ENCODE peak calls at places on chromosomes 6 and 20, in nine cellular contexts. E is ELR; Z is NCI-H1417; H is dermis microvascular lymphatic vessel endothelial cell; G is NCI-H2029; D is EL; F is HFFc6; V is stimulated activated CD4-positive, alpha-beta T cell treated with anti-CD3 and anti-CD28 coated beads, TNF-alpha, amount 100 ng/mL, for 4 hours; N is activated CD4-positive, CD25-positive, alpha-beta regulatory T cell. Y is an unnamed sample.

GRCh38 chr6:131828946-131829345 is 21.1 kb downstream of the ENPP1 start:
- DNase-seq in E (no peak), Z (no peak), H (no peak), G (no peak), D (peak), F (no peak), V (no peak), N (no peak), Y (no peak)

GRCh38 chr20:44031001-44031574 is 116.4 kb downstream of the TOX2 start:
- DNase-seq in E (no peak), Z (peak), H (no peak), G (no peak), D (no peak), F (no peak), V (no peak), N (no peak), Y (no peak)

GRCh38 chr6:134447423-134447822 is 129.5 kb upstream of the SGK1 start:
- DNase-seq in E (peak), Z (peak), H (peak), G (no peak), D (peak), F (no peak), V (no peak), N (no peak), Y (no peak)

GRCh38 chr20:57594092-57594911 is 25.9 kb downstream of the ZBP1 start:
- DNase-seq in E (peak), Z (peak), H (peak), G (peak), D (peak), F (no peak), V (peak), N (peak), Y (peak)

GRCh38 chr6:8535505-8535904 is 100.2 kb upstream of the SLC35B3 start:
- DNase-seq in E (no peak), Z (no peak), H (no peak), G (no peak), D (peak), F (no peak), V (no peak), N (no peak), Y (no peak)

GRCh38 chr6:36731622-36732310 is 34.1 kb downstream of the RAB44 start:
- DNase-seq in E (no peak), Z (no peak), H (no peak), G (no peak), D (no peak), F (no peak), V (no peak), N (no peak), Y (no peak)

GRCh38 chr6:26249709-26249958 is 115.4 kb upstream of the BTN3A2 start:
- DNase-seq in E (no peak), Z (peak), H (no peak), G (peak), D (no peak), F (no peak), V (no peak), N (no peak), Y (no peak)

GRCh38 chr6:154868143-154868594 is 126.9 kb upstream of the TIAM2 start:
- DNase-seq in E (peak), Z (peak), H (peak), G (peak), D (peak), F (peak), V (no peak), N (no peak), Y (no peak)

GRCh38 chr20:32834972-32835371 is 15.2 kb downstream of the MAPRE1 start:
- DNase-seq in E (no peak), Z (no peak), H (no peak), G (no peak), D (no peak), F (no peak), V (no peak), N (no peak), Y (no peak)

GRCh38 chr6:50820590-50821234 is 2.0 kb downstream of the TFAP2B start:
- DNase-seq in E (no peak), Z (no peak), H (no peak), G (no peak), D (no peak), F (no peak), V (no peak), N (no peak), Y (no peak)

GRCh38 chr6:93580441-93580840 is 161.1 kb upstream of the EPHA7 start:
- DNase-seq in E (no peak), Z (no peak), H (no peak), G (no peak), D (no peak), F (no peak), V (no peak), N (no peak), Y (no peak)

GRCh38 chr20:59630526-59630925 is 26.2 kb downstream of the PHACTR3 start:
- DNase-seq in E (no peak), Z (no peak), H (no peak), G (no peak), D (no peak), F (no peak), V (no peak), N (no peak), Y (no peak)

GRCh38 chr6:138339024-138339423 is 38.7 kb upstream of the SMIM28 start:
- DNase-seq in E (no peak), Z (no peak), H (no peak), G (no peak), D (no peak), F (no peak), V (no peak), N (no peak), Y (no peak)

GRCh38 chr6:69795469-69796080 is 1.2 kb downstream of the LMBRD1 start:
- DNase-seq in E (no peak), Z (no peak), H (no peak), G (no peak), D (no peak), F (no peak), V (no peak), N (no peak), Y (no peak)

GRCh38 chr20:54995553-54995952 is 520.2 kb downstream of the DOK5 start:
- DNase-seq in E (no peak), Z (peak), H (no peak), G (no peak), D (no peak), F (no peak), V (no peak), N (no peak), Y (no peak)

GRCh38 chr6:16583151-16583762 is 178.0 kb downstream of the ATXN1 start:
- DNase-seq in E (no peak), Z (no peak), H (no peak), G (no peak), D (no peak), F (no peak), V (no peak), N (no peak), Y (no peak)

GRCh38 chr20:23868321-23868720 is 11.2 kb downstream of the CST5 start:
- DNase-seq in E (no peak), Z (no peak), H (no peak), G (no peak), D (no peak), F (no peak), V (no peak), N (no peak), Y (no peak)

GRCh38 chr6:130944486-130944885 is 117.3 kb downstream of the SMLR1 start:
- DNase-seq in E (no peak), Z (no peak), H (no peak), G (no peak), D (no peak), F (no peak), V (no peak), N (no peak), Y (no peak)

GRCh38 chr6:125742433-125743120 is 6.9 kb upstream of the HEY2 start:
- DNase-seq in E (no peak), Z (no peak), H (peak), G (peak), D (no peak), F (no peak), V (no peak), N (no peak), Y (no peak)

GRCh38 chr6:86205980-86206379 is 563.3 kb upstream of the SYNCRIP start:
- DNase-seq in E (no peak), Z (no peak), H (no peak), G (no peak), D (no peak), F (no peak), V (no peak), N (no peak), Y (no peak)

GRCh38 chr6:152091851-152092341 is 284.4 kb downstream of the ESR1 start:
- DNase-seq in E (peak), Z (no peak), H (no peak), G (no peak), D (peak), F (peak), V (no peak), N (no peak), Y (no peak)

GRCh38 chr6:149395185-149395584 is 4.9 kb upstream of the SUMO4 start:
- DNase-seq in E (no peak), Z (no peak), H (no peak), G (no peak), D (no peak), F (no peak), V (no peak), N (no peak), Y (no peak)

GRCh38 chr20:36547186-36548005 is 6.1 kb downstream of the MYL9 start:
- DNase-seq in E (no peak), Z (no peak), H (no peak), G (no peak), D (no peak), F (no peak), V (no peak), N (no peak), Y (no peak)

GRCh38 chr20:46316984-46317684 is 8.8 kb upstream of the CDH22 start:
- DNase-seq in E (no peak), Z (peak), H (no peak), G (no peak), D (no peak), F (no peak), V (no peak), N (no peak), Y (no peak)

GRCh38 chr6:53065266-53066058 is at the start of gene FBXO9:
- DNase-seq in E (peak), Z (peak), H (peak), G (peak), D (peak), F (no peak), V (peak), N (peak), Y (peak)

GRCh38 chr20:1950836-1951235 is 43.0 kb downstream of the PDYN start:
- DNase-seq in E (no peak), Z (peak), H (no peak), G (no peak), D (no peak), F (no peak), V (no peak), N (no peak), Y (no peak)

Y was measured in left lung.